ENCODE peak calls at places on chromosomes 1 and 21, in ten cellular contexts. One of them, this sample, is unnamed.

GRCh38 chr1:87864676-87865075 is 536.0 kb downstream of the LMO4 start:
- DNase-seq in central memory CD4-positive, alpha-beta T cell: no peak
- DNase-seq in nephron progenitor cell: no peak
- DNase-seq in body of pancreas: no peak
- DNase-seq in stimulated activated naive CD4-positive, alpha-beta T cell: no peak
- DNase-seq in NB4: no peak
- DNase-seq in AG09309: no peak
- DNase-seq in foreskin fibroblast: no peak
- DNase-seq in stimulated activated CD8-positive, alpha-beta memory T cell treated with anti-CD3 and anti-CD28 coated beads, Interleukin-7, amount 100 ng/mL, for 1 hour: no peak
- DNase-seq in T-helper 17 cell: no peak
- DNase-seq in this sample: no peak

GRCh38 chr21:43775795-43776430 is at the start of gene CSTB:
- DNase-seq in NB4: peak; percentile 85
- DNase-seq in stimulated activated CD8-positive, alpha-beta memory T cell treated with anti-CD3 and anti-CD28 coated beads, Interleukin-7, amount 100 ng/mL, for 1 hour: peak; percentile 77
- DNase-seq in body of pancreas: peak; percentile 74
- DNase-seq in foreskin fibroblast: peak; percentile 87
- DNase-seq in T-helper 17 cell: peak; percentile 76
- DNase-seq in AG09309: no peak
- DNase-seq in central memory CD4-positive, alpha-beta T cell: peak; percentile 75
- DNase-seq in stimulated activated naive CD4-positive, alpha-beta T cell: peak; percentile 64
- DNase-seq in nephron progenitor cell: peak; percentile 93
- DNase-seq in this sample: peak; percentile 80

GRCh38 chr1:193741228-193741627 is 554.8 kb upstream of the B3GALT2 start:
- DNase-seq in NB4: no peak
- DNase-seq in body of pancreas: no peak
- DNase-seq in AG09309: no peak
- DNase-seq in stimulated activated CD8-positive, alpha-beta memory T cell treated with anti-CD3 and anti-CD28 coated beads, Interleukin-7, amount 100 ng/mL, for 1 hour: no peak
- DNase-seq in T-helper 17 cell: no peak
- DNase-seq in nephron progenitor cell: no peak
- DNase-seq in foreskin fibroblast: no peak
- DNase-seq in central memory CD4-positive, alpha-beta T cell: no peak
- DNase-seq in stimulated activated naive CD4-positive, alpha-beta T cell: no peak
- DNase-seq in this sample: no peak

GRCh38 chr1:236829085-236829484 is 34.0 kb downstream of the MTR start:
- DNase-seq in body of pancreas: no peak
- DNase-seq in stimulated activated naive CD4-positive, alpha-beta T cell: no peak
- DNase-seq in NB4: no peak
- DNase-seq in foreskin fibroblast: no peak
- DNase-seq in central memory CD4-positive, alpha-beta T cell: no peak
- DNase-seq in T-helper 17 cell: no peak
- DNase-seq in AG09309: no peak
- DNase-seq in nephron progenitor cell: no peak
- DNase-seq in stimulated activated CD8-positive, alpha-beta memory T cell treated with anti-CD3 and anti-CD28 coated beads, Interleukin-7, amount 100 ng/mL, for 1 hour: no peak
- DNase-seq in this sample: no peak

GRCh38 chr1:203512830-203513578 is 19.1 kb downstream of the OPTC start:
- DNase-seq in body of pancreas: no peak
- DNase-seq in stimulated activated naive CD4-positive, alpha-beta T cell: no peak
- DNase-seq in foreskin fibroblast: peak; percentile 96
- DNase-seq in T-helper 17 cell: no peak
- DNase-seq in central memory CD4-positive, alpha-beta T cell: no peak
- DNase-seq in nephron progenitor cell: no peak
- DNase-seq in AG09309: peak; percentile 70
- DNase-seq in stimulated activated CD8-positive, alpha-beta memory T cell treated with anti-CD3 and anti-CD28 coated beads, Interleukin-7, amount 100 ng/mL, for 1 hour: no peak
- DNase-seq in NB4: peak; percentile 68
- DNase-seq in this sample: peak; percentile 61

GRCh38 chr1:207619833-207620572 is 24.9 kb upstream of the CR1L start:
- DNase-seq in T-helper 17 cell: no peak
- DNase-seq in AG09309: peak; percentile 5
- DNase-seq in nephron progenitor cell: peak; percentile 12
- DNase-seq in body of pancreas: no peak
- DNase-seq in stimulated activated naive CD4-positive, alpha-beta T cell: no peak
- DNase-seq in NB4: peak; percentile 64
- DNase-seq in central memory CD4-positive, alpha-beta T cell: peak; percentile 16
- DNase-seq in foreskin fibroblast: peak; percentile 69
- DNase-seq in stimulated activated CD8-positive, alpha-beta memory T cell treated with anti-CD3 and anti-CD28 coated beads, Interleukin-7, amount 100 ng/mL, for 1 hour: no peak
- DNase-seq in this sample: peak; percentile 47

GRCh38 chr1:26318338-26319064 is 743 bp downstream of the CD52 start:
- DNase-seq in central memory CD4-positive, alpha-beta T cell: no peak
- DNase-seq in foreskin fibroblast: peak; percentile 63
- DNase-seq in T-helper 17 cell: no peak
- DNase-seq in NB4: peak; percentile 20
- DNase-seq in AG09309: no peak
- DNase-seq in stimulated activated CD8-positive, alpha-beta memory T cell treated with anti-CD3 and anti-CD28 coated beads, Interleukin-7, amount 100 ng/mL, for 1 hour: no peak
- DNase-seq in body of pancreas: no peak
- DNase-seq in stimulated activated naive CD4-positive, alpha-beta T cell: no peak
- DNase-seq in nephron progenitor cell: no peak
- DNase-seq in this sample: no peak

GRCh38 chr1:9448132-9449105 is 90.8 kb upstream of the SLC25A33 start:
- DNase-seq in central memory CD4-positive, alpha-beta T cell: no peak
- DNase-seq in stimulated activated naive CD4-positive, alpha-beta T cell: no peak
- DNase-seq in AG09309: no peak
- DNase-seq in foreskin fibroblast: no peak
- DNase-seq in body of pancreas: no peak
- DNase-seq in nephron progenitor cell: peak; percentile 38
- DNase-seq in NB4: peak; percentile 60
- DNase-seq in T-helper 17 cell: no peak
- DNase-seq in stimulated activated CD8-positive, alpha-beta memory T cell treated with anti-CD3 and anti-CD28 coated beads, Interleukin-7, amount 100 ng/mL, for 1 hour: no peak
- DNase-seq in this sample: no peak

GRCh38 chr1:81478217-81478616 is 322.5 kb upstream of the ADGRL2 start:
- DNase-seq in stimulated activated naive CD4-positive, alpha-beta T cell: no peak
- DNase-seq in central memory CD4-positive, alpha-beta T cell: no peak
- DNase-seq in NB4: no peak
- DNase-seq in stimulated activated CD8-positive, alpha-beta memory T cell treated with anti-CD3 and anti-CD28 coated beads, Interleukin-7, amount 100 ng/mL, for 1 hour: no peak
- DNase-seq in T-helper 17 cell: no peak
- DNase-seq in AG09309: no peak
- DNase-seq in body of pancreas: peak; percentile 23
- DNase-seq in foreskin fibroblast: peak; percentile 24
- DNase-seq in nephron progenitor cell: no peak
- DNase-seq in this sample: no peak

GRCh38 chr21:45306453-45306831 is 18.7 kb upstream of the POFUT2 start:
- DNase-seq in central memory CD4-positive, alpha-beta T cell: no peak
- DNase-seq in stimulated activated naive CD4-positive, alpha-beta T cell: no peak
- DNase-seq in T-helper 17 cell: no peak
- DNase-seq in nephron progenitor cell: peak; percentile 5
- DNase-seq in body of pancreas: peak; percentile 29
- DNase-seq in stimulated activated CD8-positive, alpha-beta memory T cell treated with anti-CD3 and anti-CD28 coated beads, Interleukin-7, amount 100 ng/mL, for 1 hour: no peak
- DNase-seq in foreskin fibroblast: no peak
- DNase-seq in AG09309: no peak
- DNase-seq in NB4: no peak
- DNase-seq in this sample: no peak

GRCh38 chr1:167936068-167936929 is at the start of gene DCAF6:
- DNase-seq in central memory CD4-positive, alpha-beta T cell: peak; percentile 99
- DNase-seq in nephron progenitor cell: peak; percentile 93
- DNase-seq in foreskin fibroblast: peak; percentile 99
- DNase-seq in stimulated activated CD8-positive, alpha-beta memory T cell treated with anti-CD3 and anti-CD28 coated beads, Interleukin-7, amount 100 ng/mL, for 1 hour: peak; percentile 93
- DNase-seq in AG09309: peak; percentile 97
- DNase-seq in stimulated activated naive CD4-positive, alpha-beta T cell: peak; percentile 95
- DNase-seq in NB4: peak; percentile 98
- DNase-seq in T-helper 17 cell: peak; percentile 94
- DNase-seq in body of pancreas: peak; percentile 97
- DNase-seq in this sample: peak; percentile 98

GRCh38 chr1:29878501-29878900 is 642.2 kb downstream of the PTPRU start:
- DNase-seq in central memory CD4-positive, alpha-beta T cell: no peak
- DNase-seq in stimulated activated naive CD4-positive, alpha-beta T cell: no peak
- DNase-seq in AG09309: no peak
- DNase-seq in body of pancreas: no peak
- DNase-seq in T-helper 17 cell: no peak
- DNase-seq in NB4: no peak
- DNase-seq in nephron progenitor cell: no peak
- DNase-seq in stimulated activated CD8-positive, alpha-beta memory T cell treated with anti-CD3 and anti-CD28 coated beads, Interleukin-7, amount 100 ng/mL, for 1 hour: no peak
- DNase-seq in foreskin fibroblast: no peak
- DNase-seq in this sample: no peak

GRCh38 chr1:219385786-219386427 is 212.2 kb downstream of the LYPLAL1 start:
- DNase-seq in stimulated activated CD8-positive, alpha-beta memory T cell treated with anti-CD3 and anti-CD28 coated beads, Interleukin-7, amount 100 ng/mL, for 1 hour: no peak
- DNase-seq in stimulated activated naive CD4-positive, alpha-beta T cell: no peak
- DNase-seq in body of pancreas: peak; percentile 64
- DNase-seq in nephron progenitor cell: peak; percentile 27
- DNase-seq in T-helper 17 cell: no peak
- DNase-seq in central memory CD4-positive, alpha-beta T cell: no peak
- DNase-seq in AG09309: no peak
- DNase-seq in NB4: peak; percentile 54
- DNase-seq in foreskin fibroblast: peak; percentile 70
- DNase-seq in this sample: peak; percentile 0

GRCh38 chr1:117373932-117374331 is 6.7 kb downstream of the MAN1A2 start:
- DNase-seq in central memory CD4-positive, alpha-beta T cell: no peak
- DNase-seq in body of pancreas: no peak
- DNase-seq in AG09309: no peak
- DNase-seq in stimulated activated CD8-positive, alpha-beta memory T cell treated with anti-CD3 and anti-CD28 coated beads, Interleukin-7, amount 100 ng/mL, for 1 hour: no peak
- DNase-seq in T-helper 17 cell: no peak
- DNase-seq in foreskin fibroblast: no peak
- DNase-seq in stimulated activated naive CD4-positive, alpha-beta T cell: no peak
- DNase-seq in nephron progenitor cell: no peak
- DNase-seq in NB4: no peak
- DNase-seq in this sample: no peak

GRCh38 chr21:29082416-29082815 is 9.0 kb upstream of the CCT8 start:
- DNase-seq in NB4: no peak
- DNase-seq in AG09309: no peak
- DNase-seq in central memory CD4-positive, alpha-beta T cell: no peak
- DNase-seq in foreskin fibroblast: no peak
- DNase-seq in T-helper 17 cell: no peak
- DNase-seq in nephron progenitor cell: no peak
- DNase-seq in stimulated activated naive CD4-positive, alpha-beta T cell: no peak
- DNase-seq in stimulated activated CD8-positive, alpha-beta memory T cell treated with anti-CD3 and anti-CD28 coated beads, Interleukin-7, amount 100 ng/mL, for 1 hour: no peak
- DNase-seq in body of pancreas: no peak
- DNase-seq in this sample: no peak

GRCh38 chr1:100539836-100540536 is 2.0 kb downstream of the GPR88 start:
- DNase-seq in NB4: peak; percentile 61
- DNase-seq in stimulated activated CD8-positive, alpha-beta memory T cell treated with anti-CD3 and anti-CD28 coated beads, Interleukin-7, amount 100 ng/mL, for 1 hour: no peak
- DNase-seq in body of pancreas: peak; percentile 14
- DNase-seq in stimulated activated naive CD4-positive, alpha-beta T cell: no peak
- DNase-seq in central memory CD4-positive, alpha-beta T cell: no peak
- DNase-seq in AG09309: no peak
- DNase-seq in nephron progenitor cell: peak; percentile 52
- DNase-seq in T-helper 17 cell: no peak
- DNase-seq in foreskin fibroblast: peak; percentile 49
- DNase-seq in this sample: peak; percentile 19

GRCh38 chr1:28036431-28036830 is 52.0 kb downstream of the EYA3 start:
- DNase-seq in central memory CD4-positive, alpha-beta T cell: no peak
- DNase-seq in nephron progenitor cell: no peak
- DNase-seq in foreskin fibroblast: no peak
- DNase-seq in AG09309: no peak
- DNase-seq in stimulated activated naive CD4-positive, alpha-beta T cell: no peak
- DNase-seq in stimulated activated CD8-positive, alpha-beta memory T cell treated with anti-CD3 and anti-CD28 coated beads, Interleukin-7, amount 100 ng/mL, for 1 hour: no peak
- DNase-seq in NB4: no peak
- DNase-seq in T-helper 17 cell: no peak
- DNase-seq in body of pancreas: no peak
- DNase-seq in this sample: no peak

GRCh38 chr1:198128528-198128927 is 28.3 kb upstream of the NEK7 start:
- DNase-seq in body of pancreas: no peak
- DNase-seq in central memory CD4-positive, alpha-beta T cell: no peak
- DNase-seq in stimulated activated naive CD4-positive, alpha-beta T cell: no peak
- DNase-seq in T-helper 17 cell: no peak
- DNase-seq in AG09309: no peak
- DNase-seq in NB4: no peak
- DNase-seq in foreskin fibroblast: peak; percentile 41
- DNase-seq in nephron progenitor cell: no peak
- DNase-seq in stimulated activated CD8-positive, alpha-beta memory T cell treated with anti-CD3 and anti-CD28 coated beads, Interleukin-7, amount 100 ng/mL, for 1 hour: no peak
- DNase-seq in this sample: no peak

GRCh38 chr21:27700974-27701614 is 734.2 kb upstream of the ADAMTS5 start:
- DNase-seq in stimulated activated CD8-positive, alpha-beta memory T cell treated with anti-CD3 and anti-CD28 coated beads, Interleukin-7, amount 100 ng/mL, for 1 hour: no peak
- DNase-seq in T-helper 17 cell: peak; percentile 22
- DNase-seq in NB4: peak; percentile 72
- DNase-seq in AG09309: peak; percentile 71
- DNase-seq in central memory CD4-positive, alpha-beta T cell: peak; percentile 13
- DNase-seq in body of pancreas: peak; percentile 89
- DNase-seq in nephron progenitor cell: peak; percentile 86
- DNase-seq in foreskin fibroblast: peak; percentile 95
- DNase-seq in stimulated activated naive CD4-positive, alpha-beta T cell: peak; percentile 14
- DNase-seq in this sample: peak; percentile 21

GRCh38 chr1:10996100-10996499 is 16.4 kb upstream of the TARDBP start:
- DNase-seq in foreskin fibroblast: no peak
- DNase-seq in nephron progenitor cell: no peak
- DNase-seq in stimulated activated CD8-positive, alpha-beta memory T cell treated with anti-CD3 and anti-CD28 coated beads, Interleukin-7, amount 100 ng/mL, for 1 hour: no peak
- DNase-seq in stimulated activated naive CD4-positive, alpha-beta T cell: no peak
- DNase-seq in NB4: no peak
- DNase-seq in T-helper 17 cell: no peak
- DNase-seq in central memory CD4-positive, alpha-beta T cell: no peak
- DNase-seq in body of pancreas: no peak
- DNase-seq in AG09309: no peak
- DNase-seq in this sample: no peak

GRCh38 chr1:52636701-52637695 is 4.0 kb downstream of the SHISAL2A start:
- DNase-seq in stimulated activated naive CD4-positive, alpha-beta T cell: peak; percentile 57
- DNase-seq in foreskin fibroblast: no peak
- DNase-seq in nephron progenitor cell: no peak
- DNase-seq in stimulated activated CD8-positive, alpha-beta memory T cell treated with anti-CD3 and anti-CD28 coated beads, Interleukin-7, amount 100 ng/mL, for 1 hour: peak; percentile 45
- DNase-seq in body of pancreas: no peak
- DNase-seq in T-helper 17 cell: peak; percentile 55
- DNase-seq in central memory CD4-positive, alpha-beta T cell: peak; percentile 90
- DNase-seq in NB4: peak; percentile 95
- DNase-seq in AG09309: no peak
- DNase-seq in this sample: peak; percentile 86